ENCODE peak calls at places on chromosomes 11 and 22, in ten cellular contexts. One of them, this sample, is unnamed.

GRCh38 chr11:107385361-107385982 is 72.2 kb downstream of the CWF19L2 start:
- DNase-seq in T-cell: no peak
- DNase-seq in cardiac muscle cell: peak
- DNase-seq in H4: no peak
- DNase-seq in amniotic epithelial cell: peak
- DNase-seq in NCI-H748 treated with DMSO at 0.1 percent for 48 hours: no peak
- DNase-seq in caudate nucleus: no peak
- DNase-seq in renal cortical epithelial cell: peak
- DNase-seq in mesendoderm: no peak
- DNase-seq in activated CD4-positive, alpha-beta T cell treated with anti-CD3 and anti-CD28 coated beads, Interleukin-2, amount 50 U/mL, for 48 hours: no peak
- DNase-seq in this sample: no peak

GRCh38 chr11:48384670-48385069 is 18.4 kb upstream of the OR4C5 start:
- DNase-seq in T-cell: no peak
- DNase-seq in cardiac muscle cell: no peak
- DNase-seq in H4: no peak
- DNase-seq in amniotic epithelial cell: no peak
- DNase-seq in NCI-H748 treated with DMSO at 0.1 percent for 48 hours: no peak
- DNase-seq in caudate nucleus: no peak
- DNase-seq in renal cortical epithelial cell: no peak
- DNase-seq in mesendoderm: peak
- DNase-seq in activated CD4-positive, alpha-beta T cell treated with anti-CD3 and anti-CD28 coated beads, Interleukin-2, amount 50 U/mL, for 48 hours: peak
- DNase-seq in this sample: no peak

GRCh38 chr11:17489729-17490128 is 13.1 kb upstream of the ABCC8 start:
- DNase-seq in T-cell: no peak
- DNase-seq in cardiac muscle cell: no peak
- DNase-seq in H4: no peak
- DNase-seq in amniotic epithelial cell: no peak
- DNase-seq in NCI-H748 treated with DMSO at 0.1 percent for 48 hours: no peak
- DNase-seq in caudate nucleus: no peak
- DNase-seq in renal cortical epithelial cell: no peak
- DNase-seq in mesendoderm: no peak
- DNase-seq in activated CD4-positive, alpha-beta T cell treated with anti-CD3 and anti-CD28 coated beads, Interleukin-2, amount 50 U/mL, for 48 hours: no peak
- DNase-seq in this sample: no peak

GRCh38 chr11:65851811-65852507 is 6.0 kb downstream of the CFL1 start:
- DNase-seq in T-cell: no peak
- DNase-seq in cardiac muscle cell: no peak
- DNase-seq in H4: peak
- DNase-seq in amniotic epithelial cell: no peak
- DNase-seq in NCI-H748 treated with DMSO at 0.1 percent for 48 hours: no peak
- DNase-seq in caudate nucleus: no peak
- DNase-seq in renal cortical epithelial cell: no peak
- DNase-seq in mesendoderm: peak
- DNase-seq in activated CD4-positive, alpha-beta T cell treated with anti-CD3 and anti-CD28 coated beads, Interleukin-2, amount 50 U/mL, for 48 hours: no peak
- DNase-seq in this sample: no peak

GRCh38 chr11:20840341-20840740 is 171.0 kb downstream of the NELL1 start:
- DNase-seq in T-cell: no peak
- DNase-seq in cardiac muscle cell: no peak
- DNase-seq in H4: no peak
- DNase-seq in amniotic epithelial cell: no peak
- DNase-seq in NCI-H748 treated with DMSO at 0.1 percent for 48 hours: peak
- DNase-seq in caudate nucleus: no peak
- DNase-seq in renal cortical epithelial cell: peak
- DNase-seq in mesendoderm: no peak
- DNase-seq in activated CD4-positive, alpha-beta T cell treated with anti-CD3 and anti-CD28 coated beads, Interleukin-2, amount 50 U/mL, for 48 hours: no peak
- DNase-seq in this sample: no peak

GRCh38 chr11:105799728-105800462 is 190.0 kb downstream of the GRIA4 start:
- DNase-seq in T-cell: no peak
- DNase-seq in cardiac muscle cell: no peak
- DNase-seq in H4: no peak
- DNase-seq in amniotic epithelial cell: no peak
- DNase-seq in NCI-H748 treated with DMSO at 0.1 percent for 48 hours: no peak
- DNase-seq in caudate nucleus: no peak
- DNase-seq in renal cortical epithelial cell: no peak
- DNase-seq in mesendoderm: no peak
- DNase-seq in activated CD4-positive, alpha-beta T cell treated with anti-CD3 and anti-CD28 coated beads, Interleukin-2, amount 50 U/mL, for 48 hours: no peak
- DNase-seq in this sample: no peak

GRCh38 chr22:37601540-37602442 is 6.8 kb upstream of the GGA1 start:
- DNase-seq in T-cell: no peak
- DNase-seq in cardiac muscle cell: peak
- DNase-seq in H4: no peak
- DNase-seq in amniotic epithelial cell: peak
- DNase-seq in NCI-H748 treated with DMSO at 0.1 percent for 48 hours: no peak
- DNase-seq in caudate nucleus: no peak
- DNase-seq in renal cortical epithelial cell: peak
- DNase-seq in mesendoderm: peak
- DNase-seq in activated CD4-positive, alpha-beta T cell treated with anti-CD3 and anti-CD28 coated beads, Interleukin-2, amount 50 U/mL, for 48 hours: no peak
- DNase-seq in this sample: peak

GRCh38 chr11:57873196-57873911 is 111.8 kb downstream of the CTNND1 start:
- DNase-seq in T-cell: no peak
- DNase-seq in cardiac muscle cell: peak
- DNase-seq in H4: no peak
- DNase-seq in amniotic epithelial cell: peak
- DNase-seq in NCI-H748 treated with DMSO at 0.1 percent for 48 hours: no peak
- DNase-seq in caudate nucleus: no peak
- DNase-seq in renal cortical epithelial cell: peak
- DNase-seq in mesendoderm: no peak
- DNase-seq in activated CD4-positive, alpha-beta T cell treated with anti-CD3 and anti-CD28 coated beads, Interleukin-2, amount 50 U/mL, for 48 hours: no peak
- DNase-seq in this sample: no peak

GRCh38 chr11:80873309-80873999 is 1432.6 kb upstream of the TENM4 start:
- DNase-seq in T-cell: no peak
- DNase-seq in cardiac muscle cell: peak
- DNase-seq in H4: peak
- DNase-seq in amniotic epithelial cell: peak
- DNase-seq in NCI-H748 treated with DMSO at 0.1 percent for 48 hours: no peak
- DNase-seq in caudate nucleus: no peak
- DNase-seq in renal cortical epithelial cell: peak
- DNase-seq in mesendoderm: no peak
- DNase-seq in activated CD4-positive, alpha-beta T cell treated with anti-CD3 and anti-CD28 coated beads, Interleukin-2, amount 50 U/mL, for 48 hours: no peak
- DNase-seq in this sample: no peak

GRCh38 chr11:113382121-113382520 is 5.5 kb upstream of the ANKK1 start:
- DNase-seq in T-cell: no peak
- DNase-seq in cardiac muscle cell: no peak
- DNase-seq in H4: no peak
- DNase-seq in amniotic epithelial cell: no peak
- DNase-seq in NCI-H748 treated with DMSO at 0.1 percent for 48 hours: no peak
- DNase-seq in caudate nucleus: no peak
- DNase-seq in renal cortical epithelial cell: no peak
- DNase-seq in mesendoderm: no peak
- DNase-seq in activated CD4-positive, alpha-beta T cell treated with anti-CD3 and anti-CD28 coated beads, Interleukin-2, amount 50 U/mL, for 48 hours: no peak
- DNase-seq in this sample: no peak

GRCh38 chr11:70595452-70595851 is 197.1 kb downstream of the CTTN start:
- DNase-seq in T-cell: no peak
- DNase-seq in cardiac muscle cell: no peak
- DNase-seq in H4: peak
- DNase-seq in amniotic epithelial cell: no peak
- DNase-seq in NCI-H748 treated with DMSO at 0.1 percent for 48 hours: no peak
- DNase-seq in caudate nucleus: no peak
- DNase-seq in renal cortical epithelial cell: no peak
- DNase-seq in mesendoderm: no peak
- DNase-seq in activated CD4-positive, alpha-beta T cell treated with anti-CD3 and anti-CD28 coated beads, Interleukin-2, amount 50 U/mL, for 48 hours: no peak
- DNase-seq in this sample: no peak

GRCh38 chr11:112662554-112662953 is 298.7 kb upstream of the NCAM1 start:
- DNase-seq in T-cell: no peak
- DNase-seq in cardiac muscle cell: no peak
- DNase-seq in H4: no peak
- DNase-seq in amniotic epithelial cell: no peak
- DNase-seq in NCI-H748 treated with DMSO at 0.1 percent for 48 hours: no peak
- DNase-seq in caudate nucleus: no peak
- DNase-seq in renal cortical epithelial cell: no peak
- DNase-seq in mesendoderm: no peak
- DNase-seq in activated CD4-positive, alpha-beta T cell treated with anti-CD3 and anti-CD28 coated beads, Interleukin-2, amount 50 U/mL, for 48 hours: no peak
- DNase-seq in this sample: no peak

GRCh38 chr22:48803171-48803992 is 1024.3 kb downstream of the BRD1 start:
- DNase-seq in T-cell: no peak
- DNase-seq in cardiac muscle cell: no peak
- DNase-seq in H4: no peak
- DNase-seq in amniotic epithelial cell: no peak
- DNase-seq in NCI-H748 treated with DMSO at 0.1 percent for 48 hours: no peak
- DNase-seq in caudate nucleus: no peak
- DNase-seq in renal cortical epithelial cell: no peak
- DNase-seq in mesendoderm: no peak
- DNase-seq in activated CD4-positive, alpha-beta T cell treated with anti-CD3 and anti-CD28 coated beads, Interleukin-2, amount 50 U/mL, for 48 hours: no peak
- DNase-seq in this sample: no peak

GRCh38 chr11:68120212-68121066 is 749 bp downstream of the CHKA start:
- DNase-seq in T-cell: peak
- DNase-seq in cardiac muscle cell: peak
- DNase-seq in H4: no peak
- DNase-seq in amniotic epithelial cell: peak
- DNase-seq in NCI-H748 treated with DMSO at 0.1 percent for 48 hours: no peak
- DNase-seq in caudate nucleus: peak
- DNase-seq in renal cortical epithelial cell: peak
- DNase-seq in mesendoderm: peak
- DNase-seq in activated CD4-positive, alpha-beta T cell treated with anti-CD3 and anti-CD28 coated beads, Interleukin-2, amount 50 U/mL, for 48 hours: peak
- DNase-seq in this sample: no peak

GRCh38 chr22:21666786-21667185 is 974 bp downstream of the PPIL2 start:
- DNase-seq in T-cell: no peak
- DNase-seq in cardiac muscle cell: no peak
- DNase-seq in H4: no peak
- DNase-seq in amniotic epithelial cell: no peak
- DNase-seq in NCI-H748 treated with DMSO at 0.1 percent for 48 hours: no peak
- DNase-seq in caudate nucleus: no peak
- DNase-seq in renal cortical epithelial cell: no peak
- DNase-seq in mesendoderm: peak
- DNase-seq in activated CD4-positive, alpha-beta T cell treated with anti-CD3 and anti-CD28 coated beads, Interleukin-2, amount 50 U/mL, for 48 hours: no peak
- DNase-seq in this sample: no peak

GRCh38 chr22:20803696-20804324 is 29.9 kb downstream of the SERPIND1 start:
- DNase-seq in T-cell: peak
- DNase-seq in cardiac muscle cell: peak
- DNase-seq in H4: no peak
- DNase-seq in amniotic epithelial cell: peak
- DNase-seq in NCI-H748 treated with DMSO at 0.1 percent for 48 hours: no peak
- DNase-seq in caudate nucleus: no peak
- DNase-seq in renal cortical epithelial cell: peak
- DNase-seq in mesendoderm: peak
- DNase-seq in activated CD4-positive, alpha-beta T cell treated with anti-CD3 and anti-CD28 coated beads, Interleukin-2, amount 50 U/mL, for 48 hours: peak
- DNase-seq in this sample: no peak

GRCh38 chr22:41367680-41368542 is 13.8 kb upstream of the TEF start:
- DNase-seq in T-cell: no peak
- DNase-seq in cardiac muscle cell: peak
- DNase-seq in H4: no peak
- DNase-seq in amniotic epithelial cell: peak
- DNase-seq in NCI-H748 treated with DMSO at 0.1 percent for 48 hours: no peak
- DNase-seq in caudate nucleus: peak
- DNase-seq in renal cortical epithelial cell: peak
- DNase-seq in mesendoderm: no peak
- DNase-seq in activated CD4-positive, alpha-beta T cell treated with anti-CD3 and anti-CD28 coated beads, Interleukin-2, amount 50 U/mL, for 48 hours: no peak
- DNase-seq in this sample: no peak

GRCh38 chr11:129968611-129969419 is 33.8 kb downstream of the PRDM10 start:
- DNase-seq in T-cell: no peak
- DNase-seq in cardiac muscle cell: no peak
- DNase-seq in H4: no peak
- DNase-seq in amniotic epithelial cell: no peak
- DNase-seq in NCI-H748 treated with DMSO at 0.1 percent for 48 hours: no peak
- DNase-seq in caudate nucleus: no peak
- DNase-seq in renal cortical epithelial cell: no peak
- DNase-seq in mesendoderm: no peak
- DNase-seq in activated CD4-positive, alpha-beta T cell treated with anti-CD3 and anti-CD28 coated beads, Interleukin-2, amount 50 U/mL, for 48 hours: no peak
- DNase-seq in this sample: no peak

GRCh38 chr22:46661221-46661851 is 41.1 kb downstream of the GRAMD4 start:
- DNase-seq in T-cell: peak
- DNase-seq in cardiac muscle cell: peak
- DNase-seq in H4: peak
- DNase-seq in amniotic epithelial cell: peak
- DNase-seq in NCI-H748 treated with DMSO at 0.1 percent for 48 hours: no peak
- DNase-seq in caudate nucleus: peak
- DNase-seq in renal cortical epithelial cell: peak
- DNase-seq in mesendoderm: no peak
- DNase-seq in activated CD4-positive, alpha-beta T cell treated with anti-CD3 and anti-CD28 coated beads, Interleukin-2, amount 50 U/mL, for 48 hours: peak
- DNase-seq in this sample: peak

GRCh38 chr11:108698844-108699642 is 34.2 kb downstream of the DDX10 start:
- DNase-seq in T-cell: no peak
- DNase-seq in cardiac muscle cell: no peak
- DNase-seq in H4: no peak
- DNase-seq in amniotic epithelial cell: peak
- DNase-seq in NCI-H748 treated with DMSO at 0.1 percent for 48 hours: no peak
- DNase-seq in caudate nucleus: no peak
- DNase-seq in renal cortical epithelial cell: peak
- DNase-seq in mesendoderm: no peak
- DNase-seq in activated CD4-positive, alpha-beta T cell treated with anti-CD3 and anti-CD28 coated beads, Interleukin-2, amount 50 U/mL, for 48 hours: no peak
- DNase-seq in this sample: no peak

GRCh38 chr11:83319346-83319745 is 33.2 kb upstream of the CCDC90B start:
- DNase-seq in T-cell: no peak
- DNase-seq in cardiac muscle cell: no peak
- DNase-seq in H4: no peak
- DNase-seq in amniotic epithelial cell: no peak
- DNase-seq in NCI-H748 treated with DMSO at 0.1 percent for 48 hours: no peak
- DNase-seq in caudate nucleus: no peak
- DNase-seq in renal cortical epithelial cell: no peak
- DNase-seq in mesendoderm: no peak
- DNase-seq in activated CD4-positive, alpha-beta T cell treated with anti-CD3 and anti-CD28 coated beads, Interleukin-2, amount 50 U/mL, for 48 hours: no peak
- DNase-seq in this sample: no peak

GRCh38 chr22:49159711-49160110 is 668.0 kb downstream of the BRD1 start:
- DNase-seq in T-cell: no peak
- DNase-seq in cardiac muscle cell: no peak
- DNase-seq in H4: no peak
- DNase-seq in amniotic epithelial cell: no peak
- DNase-seq in NCI-H748 treated with DMSO at 0.1 percent for 48 hours: no peak
- DNase-seq in caudate nucleus: no peak
- DNase-seq in renal cortical epithelial cell: no peak
- DNase-seq in mesendoderm: no peak
- DNase-seq in activated CD4-positive, alpha-beta T cell treated with anti-CD3 and anti-CD28 coated beads, Interleukin-2, amount 50 U/mL, for 48 hours: no peak
- DNase-seq in this sample: no peak

GRCh38 chr11:15976433-15977045 is 379.8 kb downstream of the SOX6 start:
- DNase-seq in T-cell: no peak
- DNase-seq in cardiac muscle cell: peak
- DNase-seq in H4: peak
- DNase-seq in amniotic epithelial cell: peak
- DNase-seq in NCI-H748 treated with DMSO at 0.1 percent for 48 hours: no peak
- DNase-seq in caudate nucleus: no peak
- DNase-seq in renal cortical epithelial cell: no peak
- DNase-seq in mesendoderm: no peak
- DNase-seq in activated CD4-positive, alpha-beta T cell treated with anti-CD3 and anti-CD28 coated beads, Interleukin-2, amount 50 U/mL, for 48 hours: no peak
- DNase-seq in this sample: no peak

GRCh38 chr22:47033648-47034000 is 271.2 kb downstream of the TBC1D22A start:
- DNase-seq in T-cell: no peak
- DNase-seq in cardiac muscle cell: no peak
- DNase-seq in H4: no peak
- DNase-seq in amniotic epithelial cell: no peak
- DNase-seq in NCI-H748 treated with DMSO at 0.1 percent for 48 hours: no peak
- DNase-seq in caudate nucleus: no peak
- DNase-seq in renal cortical epithelial cell: no peak
- DNase-seq in mesendoderm: no peak
- DNase-seq in activated CD4-positive, alpha-beta T cell treated with anti-CD3 and anti-CD28 coated beads, Interleukin-2, amount 50 U/mL, for 48 hours: no peak
- DNase-seq in this sample: no peak

GRCh38 chr11:76772783-76773106 is 10.4 kb upstream of the TSKU start:
- DNase-seq in T-cell: no peak
- DNase-seq in cardiac muscle cell: no peak
- DNase-seq in H4: no peak
- DNase-seq in amniotic epithelial cell: no peak
- DNase-seq in NCI-H748 treated with DMSO at 0.1 percent for 48 hours: no peak
- DNase-seq in caudate nucleus: no peak
- DNase-seq in renal cortical epithelial cell: no peak
- DNase-seq in mesendoderm: no peak
- DNase-seq in activated CD4-positive, alpha-beta T cell treated with anti-CD3 and anti-CD28 coated beads, Interleukin-2, amount 50 U/mL, for 48 hours: no peak
- DNase-seq in this sample: no peak

GRCh38 chr11:78022397-78023396 is at the start of gene KCTD14:
- DNase-seq in T-cell: no peak
- DNase-seq in cardiac muscle cell: peak
- DNase-seq in H4: no peak
- DNase-seq in amniotic epithelial cell: no peak
- DNase-seq in NCI-H748 treated with DMSO at 0.1 percent for 48 hours: peak
- DNase-seq in caudate nucleus: no peak
- DNase-seq in renal cortical epithelial cell: no peak
- DNase-seq in mesendoderm: peak
- DNase-seq in activated CD4-positive, alpha-beta T cell treated with anti-CD3 and anti-CD28 coated beads, Interleukin-2, amount 50 U/mL, for 48 hours: no peak
- DNase-seq in this sample: peak

GRCh38 chr22:44427506-44428470 is 70.2 kb downstream of the RTL6 start:
- DNase-seq in T-cell: no peak
- DNase-seq in cardiac muscle cell: no peak
- DNase-seq in H4: no peak
- DNase-seq in amniotic epithelial cell: no peak
- DNase-seq in NCI-H748 treated with DMSO at 0.1 percent for 48 hours: no peak
- DNase-seq in caudate nucleus: no peak
- DNase-seq in renal cortical epithelial cell: no peak
- DNase-seq in mesendoderm: no peak
- DNase-seq in activated CD4-positive, alpha-beta T cell treated with anti-CD3 and anti-CD28 coated beads, Interleukin-2, amount 50 U/mL, for 48 hours: no peak
- DNase-seq in this sample: no peak

GRCh38 chr22:45997775-45998637 is 21.0 kb upstream of the WNT7B start:
- DNase-seq in T-cell: no peak
- DNase-seq in cardiac muscle cell: no peak
- DNase-seq in H4: peak
- DNase-seq in amniotic epithelial cell: no peak
- DNase-seq in NCI-H748 treated with DMSO at 0.1 percent for 48 hours: no peak
- DNase-seq in caudate nucleus: no peak
- DNase-seq in renal cortical epithelial cell: no peak
- DNase-seq in mesendoderm: no peak
- DNase-seq in activated CD4-positive, alpha-beta T cell treated with anti-CD3 and anti-CD28 coated beads, Interleukin-2, amount 50 U/mL, for 48 hours: no peak
- DNase-seq in this sample: no peak

This sample was measured in RCC 7860.